ENCODE peak calls at places on chromosomes 4 and X, in eight cellular contexts. D is MCF 10A; A is Karpas-422; Z is activated CD8-positive, alpha-beta memory T cell treated with anti-CD3 and anti-CD28 coated beads, Interleukin-2, amount 50 U/mL, for 48 hours; Q is effector CD4-positive, alpha-beta T cell; Y is ovary; O is KG1; P is cardiac fibroblast. U is an unnamed sample.

GRCh38 chrX:72620550-72621145 is 48.0 kb upstream of the HDAC8 start:
- DNase-seq in P (peak; percentile 87), O (no peak), Q (no peak), A (no peak), D (peak; percentile 86), Y (peak; percentile 81), Z (peak; percentile 54), U (no peak)

GRCh38 chr4:17515724-17516407 is 901 bp downstream of the CLRN2 start:
- DNase-seq in Q (no peak), Y (no peak), D (no peak), P (no peak), O (no peak), A (no peak), Z (no peak), U (no peak)

GRCh38 chr4:100391913-100392312 is 125.9 kb downstream of the EMCN start:
- DNase-seq in D (peak; percentile 50), Z (no peak), P (peak; percentile 54), O (no peak), Y (no peak), A (no peak), Q (no peak), U (no peak)

GRCh38 chr4:170423137-170423536 is 333.4 kb upstream of the AADAT start:
- DNase-seq in O (no peak), Z (no peak), P (peak; percentile 7), D (peak; percentile 47), A (no peak), Y (no peak), Q (no peak), U (no peak)

GRCh38 chrX:118226060-118226428 is 109.4 kb upstream of the KLHL13 start:
- DNase-seq in Q (no peak), A (peak; percentile 75), P (peak; percentile 18), D (peak; percentile 50), Z (no peak), O (no peak), Y (no peak), U (no peak)

GRCh38 chr4:13430834-13431568 is 53.1 kb downstream of the RAB28 start:
- DNase-seq in A (peak; percentile 72), P (no peak), O (no peak), D (peak; percentile 11), Q (no peak), Y (no peak), Z (no peak), U (no peak)

GRCh38 chr4:96152824-96153223 is 312.9 kb downstream of the PDHA2 start:
- DNase-seq in P (no peak), A (no peak), D (no peak), Y (no peak), Q (no peak), Z (no peak), O (no peak), U (no peak)

GRCh38 chrX:93322110-93322509 is 351.3 kb downstream of the NAP1L3 start:
- DNase-seq in P (no peak), Q (no peak), A (no peak), Y (no peak), D (no peak), O (no peak), Z (no peak), U (no peak)

GRCh38 chrX:8103655-8104054 is 67.4 kb downstream of the VCX2 start:
- DNase-seq in Y (no peak), P (no peak), Z (no peak), Q (no peak), O (no peak), A (no peak), D (no peak), U (no peak)

GRCh38 chr4:88659061-88659889 is 38.4 kb downstream of the NAP1L5 start:
- DNase-seq in A (peak; percentile 77), Z (no peak), D (peak; percentile 79), Q (peak; percentile 12), P (peak; percentile 83), Y (no peak), O (no peak), U (peak; percentile 56)

GRCh38 chr4:112523764-112524505 is 8.0 kb upstream of the NEUROG2 start:
- DNase-seq in P (peak; percentile 27), Y (peak; percentile 38), Z (peak; percentile 94), A (peak; percentile 94), O (peak; percentile 35), D (peak; percentile 62), Q (peak; percentile 61), U (peak; percentile 91)

GRCh38 chr4:185332575-185333464 is 62.9 kb downstream of the LRP2BP start:
- DNase-seq in Q (no peak), O (no peak), P (no peak), Z (no peak), Y (no peak), D (no peak), A (no peak), U (no peak)

GRCh38 chr4:53654300-53654758 is 63.0 kb upstream of the LNX1 start:
- DNase-seq in Q (no peak), Z (no peak), Y (no peak), A (no peak), O (no peak), D (peak; percentile 28), P (peak; percentile 60), U (no peak)

GRCh38 chr4:8032381-8032780 is 92.7 kb upstream of the AFAP1 start:
- DNase-seq in A (no peak), P (no peak), Q (no peak), Z (no peak), O (no peak), D (no peak), Y (no peak), U (no peak)

GRCh38 chrX:66030505-66031317 is 9.2 kb downstream of the VSIG4 start:
- DNase-seq in Z (no peak), A (peak; percentile 64), D (peak; percentile 50), O (no peak), P (peak; percentile 15), Y (no peak), Q (no peak), U (no peak)

GRCh38 chrX:123859409-123859827 is 435 bp upstream of the XIAP start:
- DNase-seq in O (peak; percentile 59), Q (no peak), Z (no peak), A (no peak), D (peak; percentile 73), Y (peak; percentile 69), P (no peak), U (no peak)

GRCh38 chrX:102658551-102658950 is 7.3 kb downstream of the GPRASP1 start:
- DNase-seq in Q (no peak), O (no peak), A (no peak), P (peak; percentile 29), Y (no peak), Z (no peak), D (no peak), U (no peak)

GRCh38 chrX:124257924-124258706 is 74.3 kb upstream of the TEX13D start:
- DNase-seq in D (no peak), Z (no peak), O (no peak), Q (no peak), A (no peak), Y (no peak), P (no peak), U (no peak)

GRCh38 chr4:38601244-38601915 is 62.6 kb upstream of the KLF3 start:
- DNase-seq in Y (no peak), A (no peak), D (peak; percentile 92), Q (no peak), P (peak; percentile 76), Z (no peak), O (no peak), U (no peak)

GRCh38 chr4:168387091-168387490 is 68.5 kb upstream of the DDX60 start:
- DNase-seq in Y (no peak), A (no peak), O (no peak), Q (no peak), Z (no peak), P (no peak), D (no peak), U (no peak)

GRCh38 chr4:25424539-25425228 is 47.6 kb downstream of the ANAPC4 start:
- DNase-seq in Q (no peak), P (no peak), A (no peak), Z (no peak), O (no peak), D (no peak), Y (peak; percentile 34), U (no peak)

GRCh38 chr4:173189117-173189693 is 20.6 kb downstream of the GALNT7 start:
- DNase-seq in D (no peak), O (no peak), Y (no peak), A (no peak), Z (no peak), P (peak; percentile 26), Q (no peak), U (no peak)

GRCh38 chr4:52107745-52108144 is 56.6 kb downstream of the SPATA18 start:
- DNase-seq in P (no peak), Q (no peak), D (no peak), O (no peak), Y (no peak), A (peak; percentile 68), Z (no peak), U (no peak)

GRCh38 chr4:110190249-110190648 is 8.2 kb downstream of the ELOVL6 start:
- DNase-seq in A (no peak), Y (no peak), D (peak; percentile 62), O (no peak), Z (no peak), P (peak; percentile 36), Q (no peak), U (no peak)

GRCh38 chrX:10415704-10416001 is 204.7 kb downstream of the MID1 start:
- DNase-seq in Z (no peak), Q (no peak), Y (no peak), A (no peak), P (no peak), O (no peak), D (no peak), U (no peak)

GRCh38 chrX:137926090-137926489 is 360.2 kb downstream of the ZIC3 start:
- DNase-seq in A (peak; percentile 53), Q (no peak), O (no peak), Y (no peak), P (no peak), Z (no peak), D (peak; percentile 30), U (no peak)

GRCh38 chrX:113741744-113742143 is 842.1 kb upstream of the HTR2C start:
- DNase-seq in Y (no peak), D (peak; percentile 63), Q (no peak), O (no peak), Z (no peak), P (peak; percentile 68), A (peak; percentile 45), U (peak; percentile 47)

GRCh38 chrX:65902011-65902410 is 137.9 kb downstream of the VSIG4 start:
- DNase-seq in Y (no peak), Q (no peak), P (no peak), O (no peak), A (no peak), D (no peak), Z (no peak), U (no peak)

GRCh38 chr4:120902925-120903324 is 19.6 kb downstream of the PRDM5 start:
- DNase-seq in A (no peak), Y (no peak), Z (no peak), Q (no peak), O (no peak), P (no peak), D (no peak), U (no peak)

GRCh38 chrX:133570549-133570948 is 155.3 kb upstream of the GPC4 start:
- DNase-seq in A (no peak), Z (no peak), O (no peak), P (no peak), Y (no peak), Q (no peak), D (no peak), U (no peak)